ENCODE peak calls at places on chromosomes 11 and 22, in nine cellular contexts. N is sigmoid colon, I is transverse colon, Y is stomach, U is K562, P is A549, G is suprapubic skin, O is upper lobe of left lung, F is SK-N-SH. J is an unnamed sample. For H3K4me1, the result is how much of the 10 kb centered on the place peaks cover.

GRCh38 chr11:71252782-71253730 is 679 bp upstream of the SHANK2 start:
- DNase-seq in P (peak), G (no peak), U (no peak), F (no peak), Y (peak), O (no peak), N (no peak), I (peak), J (no peak)

GRCh38 chr11:103730151-103730940 is 306.1 kb upstream of the DDI1 start:
- DNase-seq in P (no peak), G (no peak), F (no peak), I (no peak), Y (no peak), O (no peak), N (no peak), U (no peak), J (no peak)

GRCh38 chr11:2898366-2899079 is 12.9 kb upstream of the CDKN1C start:
- DNase-seq in F (no peak), Y (peak), O (no peak), U (peak), P (no peak), G (no peak), N (peak), I (peak), J (no peak)

GRCh38 chr11:12704049-12704448 is 29.8 kb downstream of the TEAD1 start:
- DNase-seq in I (no peak), N (no peak), P (no peak), O (no peak), Y (no peak), U (no peak), F (no peak), G (no peak), J (no peak)

GRCh38 chr11:10659339-10660216 is 34.0 kb downstream of the IRAG1 start:
- DNase-seq in Y (no peak), U (peak), O (no peak), G (no peak), P (peak), F (no peak), N (peak), I (peak), J (no peak)

GRCh38 chr22:26321469-26321913 is 107.6 kb upstream of the ASPHD2 start:
- DNase-seq in F (no peak), I (no peak), Y (no peak), G (no peak), P (no peak), O (no peak), U (peak), N (peak), J (no peak)

GRCh38 chr22:27706489-27706888 is 95.1 kb downstream of the MN1 start:
- DNase-seq in O (no peak), F (no peak), G (no peak), P (no peak), N (no peak), Y (no peak), U (no peak), I (no peak), J (no peak)

GRCh38 chr11:69834811-69835800 is 15.9 kb upstream of the FGF3 start:
- DNase-seq in I (no peak), G (peak), N (peak), F (peak), O (no peak), Y (no peak), U (no peak), P (no peak), J (no peak)

GRCh38 chr11:61742391-61742790 is 10.0 kb upstream of the MYRF start:
- DNase-seq in G (no peak), I (peak), O (peak), P (no peak), Y (no peak), U (no peak), N (no peak), F (no peak), J (no peak)
- TF ChIP-seq EP300 in G (no peak), I (no peak), O (no peak), P (no peak), Y (no peak), U (no peak), N (no peak), F (no peak), J (no peak)

GRCh38 chr11:26858098-26858497 is 135.8 kb upstream of the FIBIN start:
- DNase-seq in U (no peak), N (no peak), O (no peak), Y (no peak), F (no peak), G (no peak), I (no peak), P (no peak), J (no peak)
- H3K4me1 ChIP-seq in U (under half), N (under half), O (under half), Y (under half), F (under half), G (under half), I (under half), P (under half), J (under half)

DNA sequence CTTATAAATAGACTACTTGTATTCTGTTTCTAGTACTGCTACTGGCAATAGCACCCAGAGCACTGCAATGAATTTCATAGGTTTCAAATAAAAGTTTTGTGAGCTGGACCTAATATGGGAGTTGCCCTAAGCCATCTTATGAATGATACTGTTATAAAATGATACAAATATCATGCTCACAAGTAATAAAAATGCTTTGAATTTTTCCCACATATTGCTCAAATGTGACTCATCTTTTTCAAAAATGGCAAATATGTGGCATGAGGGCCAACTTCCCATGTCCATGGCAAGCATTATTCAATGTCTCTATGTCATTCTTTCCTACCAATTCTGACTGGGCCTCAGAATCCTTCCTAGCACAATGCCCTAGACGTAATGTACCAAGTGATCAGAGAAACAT is 137.6 kb downstream of the TRPC6 start:
- DNase-seq in F (no peak), U (no peak), I (no peak), P (no peak), O (no peak), N (no peak), G (no peak), Y (no peak), J (no peak)
- TF ChIP-seq EP300 in F (peak), U (no peak), I (no peak), P (no peak), O (no peak), N (no peak), G (no peak), Y (no peak), J (no peak)

GRCh38 chr11:64765841-64766682 is 6.3 kb upstream of the PYGM start:
- DNase-seq in U (no peak), F (peak), Y (no peak), P (no peak), G (no peak), O (peak), N (peak), I (no peak), J (no peak)

GRCh38 chr11:64768300-64768694 is 8.5 kb upstream of the PYGM start:
- DNase-seq in P (no peak), G (no peak), O (no peak), U (no peak), I (no peak), N (no peak), Y (no peak), F (no peak), J (no peak)

GRCh38 chr11:64765291-64765803 is 5.6 kb upstream of the PYGM start:
- DNase-seq in F (peak), N (no peak), P (no peak), I (no peak), G (no peak), O (peak), U (no peak), Y (no peak), J (no peak)

GRCh38 chr11:64767344-64768299 is 7.8 kb upstream of the PYGM start:
- DNase-seq in G (peak), F (peak), O (peak), U (no peak), Y (peak), P (no peak), N (peak), I (peak), J (peak)

GRCh38 chr11:64766881-64767280 is 7.1 kb upstream of the PYGM start:
- DNase-seq in U (no peak), I (no peak), Y (no peak), G (no peak), F (peak), N (peak), O (peak), P (no peak), J (no peak)
- H3K4me1 ChIP-seq in U (under half), I (under half), Y (half or more), G (under half), F (under half), N (under half), O (under half), P (under half), J (under half)